ENCODE peak calls at places on chromosomes 4 and X, in four cellular contexts. B, S, K and Y are unnamed samples.

GRCh38 chr4:185265942-185266341 is 56.5 kb downstream of the SNX25 start:
- DNase-seq in S (peak; percentile 55), B (no peak), K (peak; percentile 88), Y (peak; percentile 80)

GRCh38 chrX:133412246-133412645 is 3.0 kb downstream of the GPC4 start:
- DNase-seq in K (no peak), B (no peak), S (peak; percentile 38), Y (no peak)

GRCh38 chrX:2784026-2784425 is 32.2 kb downstream of the XG start:
- DNase-seq in K (no peak), S (peak; percentile 46), B (no peak), Y (no peak)

GRCh38 chrX:17542123-17542522 is 167.1 kb downstream of the NHS start:
- DNase-seq in S (no peak), K (no peak), B (no peak), Y (no peak)

GRCh38 chrX:108396188-108396885 is 41.9 kb downstream of the COL4A6 start:
- DNase-seq in B (no peak), K (peak; percentile 0), S (peak; percentile 51), Y (peak; percentile 28)

GRCh38 chr4:73869130-73870055 is at the start of gene CXCL1:
- DNase-seq in B (no peak), K (no peak), S (no peak), Y (peak; percentile 63)

GRCh38 chr4:16196482-16197393 is 29.5 kb downstream of the TAPT1 start:
- DNase-seq in B (no peak), S (peak; percentile 56), K (peak; percentile 50), Y (peak; percentile 76)

GRCh38 chrX:41589634-41590270 is 99.0 kb upstream of the GPR34 start:
- DNase-seq in S (peak; percentile 12), K (peak; percentile 13), B (no peak), Y (no peak)

GRCh38 chrX:1453951-1454785 is 1.5 kb upstream of the ASMTL start:
- DNase-seq in S (peak; percentile 71), B (peak; percentile 98), K (peak; percentile 52), Y (peak; percentile 58)

GRCh38 chr4:169314906-169315305 is 44.1 kb upstream of the SH3RF1 start:
- DNase-seq in S (peak; percentile 78), B (no peak), K (peak; percentile 56), Y (peak; percentile 66)

GRCh38 chr4:54473077-54473545 is 184.6 kb upstream of the KIT start:
- DNase-seq in B (no peak), K (peak; percentile 10), S (peak; percentile 19), Y (no peak)

GRCh38 chrX:153410328-153410727 is 944 bp upstream of the ZFP92 start:
- DNase-seq in B (no peak), K (no peak), S (no peak), Y (no peak)

GRCh38 chrX:68696267-68696666 is 48.8 kb downstream of the STARD8 start:
- DNase-seq in K (no peak), B (no peak), S (no peak), Y (no peak)

GRCh38 chr4:122234686-122235085 is 82.6 kb downstream of the BLTP1 start:
- DNase-seq in K (no peak), S (no peak), B (no peak), Y (no peak)

GRCh38 chr4:76780781-76781697 is 116.9 kb downstream of the SOWAHB start:
- DNase-seq in B (no peak), S (no peak), K (no peak), Y (no peak)

GRCh38 chr4:124873361-124874171 is 161.0 kb upstream of the ANKRD50 start:
- DNase-seq in B (no peak), K (no peak), S (no peak), Y (no peak)

GRCh38 chr4:168380290-168380689 is 61.7 kb upstream of the DDX60 start:
- DNase-seq in B (no peak), S (no peak), K (no peak), Y (no peak)

GRCh38 chrX:47568656-47569295 is 7.8 kb downstream of the ARAF start:
- DNase-seq in K (no peak), B (peak; percentile 59), S (peak; percentile 47), Y (no peak)

GRCh38 chrX:54721424-54721823 is 76.6 kb downstream of the ITIH6 start:
- DNase-seq in K (no peak), B (no peak), S (no peak), Y (peak; percentile 37)

GRCh38 chr4:82268050-82268825 is 105.6 kb downstream of the HNRNPD start:
- DNase-seq in S (peak; percentile 53), K (peak; percentile 38), B (peak; percentile 41), Y (peak; percentile 48)

GRCh38 chr4:185839204-185839712 is 27.3 kb upstream of the SORBS2 start:
- DNase-seq in B (no peak), S (peak; percentile 97), K (peak; percentile 95), Y (peak; percentile 98)

GRCh38 chr4:27289704-27290103 is 429.1 kb downstream of the STIM2 start:
- DNase-seq in K (no peak), S (no peak), B (no peak), Y (no peak)

GRCh38 chr4:107757293-107757692 is 37.3 kb upstream of the PAPSS1 start:
- DNase-seq in K (no peak), S (no peak), B (no peak), Y (no peak)

GRCh38 chrX:99172958-99173357 is 1237.1 kb downstream of the PCDH19 start:
- DNase-seq in K (no peak), B (no peak), S (no peak), Y (no peak)

GRCh38 chrX:9464435-9465371 is at the start of gene TBL1X:
- DNase-seq in K (peak; percentile 8), B (peak; percentile 69), S (peak; percentile 19), Y (peak; percentile 60)

GRCh38 chrX:139691843-139692505 is 16.0 kb downstream of the MCF2 start:
- DNase-seq in S (no peak), B (no peak), K (no peak), Y (no peak)

GRCh38 chrX:133859860-133860259 is 125.5 kb downstream of the GPC3 start:
- DNase-seq in K (no peak), S (peak; percentile 79), B (no peak), Y (no peak)

GRCh38 chr4:26122690-26123089 is 198.1 kb upstream of the RBPJ start:
- DNase-seq in K (no peak), B (no peak), S (no peak), Y (no peak)